ENCODE peak calls at places on chromosomes 13 and 19, in six cellular contexts. B, Q, A, S, J and F are unnamed samples.

GRCh38 chr13:71629167-71629566 is 237.8 kb downstream of the DACH1 start:
- DNase-seq in B (no peak), Q (no peak), A (no peak), S (no peak), J (no peak), F (no peak)

GRCh38 chr13:25679936-25680335 is 308.2 kb downstream of the ATP8A2 start:
- DNase-seq in B (no peak), Q (no peak), A (no peak), S (no peak), J (no peak), F (no peak)

GRCh38 chr13:22110368-22110767 is 439.5 kb downstream of the FGF9 start:
- DNase-seq in B (no peak), Q (no peak), A (no peak), S (no peak), J (no peak), F (no peak)

GRCh38 chr19:16441661-16442071 is 30.1 kb downstream of the EPS15L1 start:
- DNase-seq in B (peak; percentile 19), Q (peak; percentile 38), A (peak; percentile 22), S (no peak), J (peak; percentile 57), F (no peak)

GRCh38 chr13:77207943-77208342 is 119.0 kb downstream of the MYCBP2 start:
- DNase-seq in B (no peak), Q (no peak), A (no peak), S (peak; percentile 26), J (peak; percentile 11), F (no peak)

GRCh38 chr13:48801255-48801654 is 147.5 kb downstream of the CYSLTR2 start:
- DNase-seq in B (no peak), Q (no peak), A (no peak), S (peak; percentile 30), J (no peak), F (no peak)

GRCh38 chr13:28137556-28137955 is 789 bp upstream of the PAN3 start:
- DNase-seq in B (no peak), Q (no peak), A (no peak), S (no peak), J (no peak), F (no peak)

GRCh38 chr19:36745870-36746269 is 26.7 kb downstream of the ZNF850 start:
- DNase-seq in B (no peak), Q (no peak), A (no peak), S (no peak), J (no peak), F (no peak)

GRCh38 chr19:8578642-8579265 is 1.5 kb upstream of the MYO1F start:
- DNase-seq in B (peak; percentile 69), Q (peak; percentile 76), A (peak; percentile 80), S (peak; percentile 63), J (peak; percentile 88), F (peak; percentile 68)

GRCh38 chr13:29140277-29140676 is 320.1 kb downstream of the MTUS2 start:
- DNase-seq in B (no peak), Q (no peak), A (no peak), S (no peak), J (no peak), F (no peak)

GRCh38 chr13:37138169-37138568 is 32.7 kb upstream of the CSNK1A1L start:
- DNase-seq in B (no peak), Q (no peak), A (no peak), S (peak; percentile 61), J (peak; percentile 0), F (no peak)

GRCh38 chr19:5445667-5446066 is 9.6 kb upstream of the ZNRF4 start:
- DNase-seq in B (no peak), Q (no peak), A (no peak), S (no peak), J (no peak), F (no peak)

GRCh38 chr13:50529154-50529882 is 314.2 kb downstream of the DLEU7 start:
- DNase-seq in B (peak; percentile 34), Q (no peak), A (peak; percentile 46), S (peak; percentile 85), J (peak; percentile 95), F (no peak)

GRCh38 chr13:24511824-24512207 is 762 bp downstream of the PARP4 start:
- DNase-seq in B (no peak), Q (no peak), A (no peak), S (no peak), J (peak; percentile 81), F (no peak)

GRCh38 chr19:48344892-48345291 is 18.8 kb downstream of the TMEM143 start:
- DNase-seq in B (no peak), Q (no peak), A (no peak), S (no peak), J (no peak), F (no peak)

GRCh38 chr13:106156468-106156867 is 379.0 kb downstream of the EFNB2 start:
- DNase-seq in B (peak; percentile 1), Q (no peak), A (no peak), S (peak; percentile 97), J (no peak), F (no peak)

GRCh38 chr13:54210397-54211050 is 1181.9 kb downstream of the OLFM4 start:
- DNase-seq in B (no peak), Q (no peak), A (no peak), S (no peak), J (no peak), F (no peak)

GRCh38 chr19:50008532-50008931 is 16.6 kb downstream of the VRK3 start:
- DNase-seq in B (no peak), Q (no peak), A (peak; percentile 15), S (no peak), J (no peak), F (no peak)

GRCh38 chr19:12974301-12975220 is 5.2 kb downstream of the DAND5 start:
- DNase-seq in B (no peak), Q (no peak), A (no peak), S (no peak), J (no peak), F (no peak)

GRCh38 chr13:23707674-23708073 is 137.5 kb downstream of the TNFRSF19 start:
- DNase-seq in B (peak; percentile 13), Q (no peak), A (no peak), S (peak; percentile 42), J (no peak), F (no peak)

GRCh38 chr13:23440821-23441608 is 7.5 kb upstream of the SACS start:
- DNase-seq in B (no peak), Q (no peak), A (no peak), S (no peak), J (no peak), F (no peak)

GRCh38 chr19:50332264-50333038 is 3.3 kb upstream of the KCNC3 start:
- DNase-seq in B (peak; percentile 33), Q (no peak), A (no peak), S (no peak), J (no peak), F (no peak)

GRCh38 chr19:51082641-51083040 is at the start of gene KLK14:
- DNase-seq in B (no peak), Q (no peak), A (no peak), S (no peak), J (no peak), F (no peak)

GRCh38 chr13:98483636-98484288 is 93.1 kb downstream of the STK24 start:
- DNase-seq in B (no peak), Q (no peak), A (no peak), S (no peak), J (no peak), F (no peak)

GRCh38 chr13:44857736-44858135 is 131.5 kb downstream of the NUFIP1 start:
- DNase-seq in B (no peak), Q (no peak), A (no peak), S (no peak), J (no peak), F (no peak)

GRCh38 chr13:74562381-74562780 is 428.2 kb upstream of the KLF12 start:
- DNase-seq in B (no peak), Q (no peak), A (no peak), S (peak; percentile 29), J (no peak), F (no peak)

GRCh38 chr13:90238433-90238832 is 1109.1 kb upstream of the MIR17HG start:
- DNase-seq in B (no peak), Q (no peak), A (no peak), S (no peak), J (peak; percentile 27), F (no peak)

GRCh38 chr19:53966931-53967330 is 4.2 kb downstream of the CACNG8 start:
- DNase-seq in B (no peak), Q (no peak), A (no peak), S (no peak), J (no peak), F (no peak)

GRCh38 chr19:21101511-21102242 is 19.7 kb downstream of the ZNF714 start:
- DNase-seq in B (no peak), Q (no peak), A (peak; percentile 25), S (no peak), J (no peak), F (no peak)

GRCh38 chr19:49591731-49592485 is 926 bp downstream of the PRR12 start:
- DNase-seq in B (peak; percentile 52), Q (no peak), A (peak; percentile 69), S (peak; percentile 19), J (peak; percentile 56), F (peak; percentile 75)

GRCh38 chr19:19823916-19824315 is 2.4 kb upstream of the ZNF506 start:
- DNase-seq in B (no peak), Q (no peak), A (peak; percentile 14), S (no peak), J (no peak), F (no peak)

GRCh38 chr13:45728759-45729158 is 26.6 kb downstream of the CBY2 start:
- DNase-seq in B (no peak), Q (no peak), A (no peak), S (no peak), J (peak; percentile 69), F (no peak)